ENCODE peak calls at places on chromosomes 3 and 15, in ten cellular contexts. Y, T, F, H, D, Z, C, S, A and O are unnamed samples.

GRCh38 chr3:177141471-177141870 is 55.8 kb downstream of the TBL1XR1 start:
- DNase-seq in A (no peak), H (no peak), Z (no peak), D (no peak), S (no peak), F (no peak), C (no peak), Y (no peak), T (no peak), O (no peak)

GRCh38 chr15:57610130-57610529 is 18.4 kb downstream of the MYZAP start:
- DNase-seq in T (peak; percentile 93), Z (no peak), H (no peak), C (peak; percentile 70), S (peak; percentile 73), A (no peak), F (no peak), D (no peak), Y (peak; percentile 62), O (no peak)

GRCh38 chr3:165196577-165197561 is 685 bp upstream of the SLITRK3 start:
- DNase-seq in C (no peak), Y (no peak), H (peak; percentile 56), S (no peak), Z (no peak), A (peak; percentile 8), F (peak; percentile 49), D (no peak), T (no peak), O (no peak)

GRCh38 chr15:31248951-31249350 is 77.7 kb upstream of the KLF13 start:
- DNase-seq in Z (no peak), T (no peak), H (peak; percentile 23), C (no peak), F (no peak), S (no peak), A (no peak), Y (no peak), D (no peak), O (no peak)

GRCh38 chr3:182704926-182705325 is 88.4 kb upstream of the ATP11B start:
- DNase-seq in A (no peak), F (no peak), S (no peak), Z (no peak), H (no peak), T (no peak), D (no peak), Y (no peak), C (no peak), O (no peak)

GRCh38 chr15:37014137-37014536 is 86.2 kb downstream of the MEIS2 start:
- DNase-seq in F (no peak), D (no peak), T (no peak), A (no peak), Y (no peak), C (no peak), Z (no peak), H (no peak), S (no peak), O (no peak)

GRCh38 chr3:117019082-117019713 is 309.6 kb downstream of the TUSC7 start:
- DNase-seq in T (peak; percentile 20), H (no peak), S (peak; percentile 24), C (peak; percentile 14), Z (no peak), F (peak; percentile 65), D (peak; percentile 66), Y (peak; percentile 30), A (peak; percentile 83), O (peak; percentile 70)

GRCh38 chr3:133437391-133438093 is 37.7 kb downstream of the BFSP2 start:
- DNase-seq in H (no peak), D (no peak), S (no peak), A (no peak), Y (no peak), T (no peak), C (peak; percentile 35), Z (no peak), F (no peak), O (no peak)

GRCh38 chr3:193853511-193854219 is 260.7 kb downstream of the OPA1 start:
- DNase-seq in C (no peak), F (no peak), Z (no peak), A (no peak), Y (no peak), S (no peak), H (no peak), D (no peak), T (no peak), O (no peak)

GRCh38 chr3:34016925-34017592 is 218.6 kb downstream of the PDCD6IP start:
- DNase-seq in F (no peak), S (no peak), Y (peak; percentile 49), D (no peak), Z (no peak), T (no peak), A (no peak), C (no peak), H (no peak), O (no peak)

GRCh38 chr3:50885491-50885890 is 210.8 kb downstream of the DOCK3 start:
- DNase-seq in A (peak; percentile 4), T (no peak), Y (peak; percentile 8), D (no peak), Z (no peak), F (no peak), C (no peak), H (no peak), S (no peak), O (no peak)

GRCh38 chr15:74322558-74323180 is 44.8 kb downstream of the CYP11A1 start:
- DNase-seq in S (peak; percentile 59), Y (peak; percentile 82), T (peak; percentile 11), A (peak; percentile 82), H (peak; percentile 77), F (peak; percentile 74), C (peak; percentile 65), Z (no peak), D (no peak), O (peak; percentile 81)

GRCh38 chr3:80668600-80669281 is 900.9 kb upstream of the ROBO1 start:
- DNase-seq in D (no peak), C (no peak), H (no peak), Z (no peak), Y (no peak), F (no peak), A (no peak), T (no peak), S (no peak), O (no peak)

GRCh38 chr15:51403946-51404695 is 62.7 kb downstream of the GLDN start:
- DNase-seq in H (no peak), Z (no peak), D (no peak), A (no peak), T (no peak), S (no peak), Y (no peak), C (no peak), F (no peak), O (no peak)

GRCh38 chr15:51401065-51401780 is 59.8 kb downstream of the GLDN start:
- DNase-seq in T (no peak), H (no peak), D (no peak), Z (no peak), C (no peak), Y (no peak), S (no peak), F (no peak), A (no peak), O (no peak)

GRCh38 chr15:51403072-51403878 is 61.8 kb downstream of the GLDN start:
- DNase-seq in S (no peak), T (no peak), H (no peak), C (peak; percentile 52), Y (no peak), F (no peak), D (no peak), Z (no peak), A (peak; percentile 33), O (no peak)

GRCh38 chr15:51398676-51399075 is 57.2 kb downstream of the GLDN start:
- DNase-seq in Z (no peak), F (no peak), T (no peak), S (no peak), C (no peak), Y (no peak), D (no peak), A (no peak), H (no peak), O (no peak)

DNA sequence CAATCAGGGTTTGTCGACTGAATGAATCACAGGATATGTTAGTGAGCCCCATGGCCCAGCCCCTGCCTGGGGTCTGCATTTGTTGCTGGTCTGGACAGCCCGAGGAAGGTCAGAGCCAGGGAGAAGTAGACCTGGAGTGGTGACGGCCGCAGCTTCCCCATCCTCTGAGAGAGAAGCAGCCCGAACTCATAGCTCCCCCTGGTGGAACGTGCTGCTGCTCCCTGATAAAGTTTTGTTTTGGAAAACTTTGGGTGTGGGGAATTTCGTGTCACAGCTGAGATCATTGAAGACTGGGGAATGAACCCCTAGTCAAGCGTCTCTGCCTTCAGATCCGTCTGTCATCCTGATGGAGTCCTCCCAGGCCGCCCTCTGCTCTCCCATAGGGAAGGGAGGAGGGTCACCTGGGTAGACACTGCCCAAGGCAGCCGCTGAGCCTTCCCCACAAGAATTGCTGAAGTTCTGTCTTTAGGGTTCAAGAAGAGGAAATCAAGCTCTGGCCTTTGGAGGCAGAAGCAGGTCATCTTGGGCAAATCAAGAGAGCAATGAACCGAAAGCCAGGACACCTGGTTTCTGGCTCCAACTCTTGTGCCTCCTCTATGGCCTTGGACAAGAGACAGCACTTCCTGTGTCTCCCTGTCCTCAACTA is 60.5 kb downstream of the GLDN start:
- DNase-seq in Y (peak; percentile 45), T (no peak), A (peak; percentile 72), C (peak; percentile 80), H (peak; percentile 73), D (peak; percentile 56), S (peak; percentile 38), Z (no peak), F (no peak), O (no peak)
- TF ChIP-seq CTCF in Y (peak; percentile 61), T (peak; percentile 83), A (peak; percentile 89), C (peak; percentile 57), H (peak; percentile 54), D (peak; percentile 84), S (peak; percentile 65), Z (peak; percentile 31), F (peak; percentile 71), O (peak; percentile 73)

GRCh38 chr3:134485620-134486576 is at the start of the genes ANAPC13 and CEP63:
- DNase-seq in C (peak; percentile 87), Z (peak; percentile 87), A (peak; percentile 95), H (peak; percentile 95), Y (peak; percentile 95), F (peak; percentile 90), T (peak; percentile 97), D (peak; percentile 96), S (peak; percentile 94), O (peak; percentile 90)
- TF ChIP-seq CTCF in C (no peak), Z (no peak), A (no peak), H (no peak), Y (no peak), F (peak; percentile 26), T (no peak), D (no peak), S (no peak), O (no peak)

DNA sequence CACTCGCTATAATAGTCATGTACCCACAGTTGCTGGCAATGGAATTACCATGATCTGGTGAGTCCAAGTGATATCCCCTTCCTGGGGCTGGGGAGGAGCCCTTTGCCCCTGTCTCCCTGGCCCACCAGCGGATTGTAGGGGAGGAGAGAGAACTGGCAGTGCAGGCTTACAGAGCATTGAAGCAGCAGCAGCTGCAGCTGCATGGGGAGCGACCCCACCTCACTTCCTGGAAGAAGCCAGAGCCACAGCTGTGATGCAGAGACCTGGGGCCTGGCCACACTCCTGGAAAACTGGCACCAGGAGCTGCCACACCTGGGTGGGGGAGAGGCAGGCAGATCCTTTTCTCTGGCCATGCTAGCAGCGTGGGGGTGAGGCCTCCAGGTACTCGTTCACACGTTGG is 300.1 kb upstream of the PROK2 start:
- DNase-seq in S (no peak), H (no peak), Z (no peak), F (no peak), A (no peak), D (no peak), T (no peak), C (no peak), Y (no peak), O (no peak)
- TF ChIP-seq CTCF in S (no peak), H (no peak), Z (no peak), F (no peak), A (no peak), D (no peak), T (no peak), C (no peak), Y (no peak), O (no peak)

GRCh38 chr3:129344540-129345220 is 66.0 kb downstream of the HMCES start:
- DNase-seq in Z (no peak), D (no peak), H (no peak), F (no peak), Y (no peak), T (no peak), S (no peak), A (no peak), C (peak; percentile 21), O (no peak)
- TF ChIP-seq CTCF in Z (no peak), D (no peak), H (no peak), F (no peak), Y (no peak), T (no peak), S (no peak), A (no peak), C (no peak), O (no peak)